ENCODE peak calls at places on chromosomes 5 and 9, in four cellular contexts. X is coronary artery, D is fibroblast of villous mesenchyme, K is fibroblast of lung. U is an unnamed sample.
A peak's percentile ranks its signal among the peaks of the same experiment; 100 is the strongest.

GRCh38 chr9:96655198-96655851 is at the start of gene PRXL2C:
- DNase-seq in X (peak; percentile 91), D (peak; percentile 79), K (peak; percentile 65), U (no peak)

GRCh38 chr5:131221888-131222287 is 42.0 kb upstream of the CDC42SE2 start:
- DNase-seq in X (no peak), D (peak; percentile 39), K (peak; percentile 29), U (no peak)

GRCh38 chr9:92180669-92181181 is 65.5 kb upstream of the SPTLC1 start:
- DNase-seq in X (peak; percentile 58), D (peak; percentile 84), K (peak; percentile 87), U (peak; percentile 57)

GRCh38 chr9:21155501-21155900 is 11.0 kb downstream of the IFNA21 start:
- DNase-seq in X (no peak), D (no peak), K (no peak), U (no peak)

GRCh38 chr5:60844429-60844890 is 391 bp upstream of the ELOVL7 start:
- DNase-seq in X (no peak), D (peak; percentile 10), K (peak; percentile 27), U (no peak)

GRCh38 chr5:109865636-109866035 is 175.9 kb downstream of the MAN2A1 start:
- DNase-seq in X (no peak), D (peak; percentile 90), K (peak; percentile 96), U (peak; percentile 72)

GRCh38 chr5:37005252-37005651 is 128.7 kb downstream of the NIPBL start:
- DNase-seq in X (no peak), D (peak; percentile 51), K (peak; percentile 10), U (no peak)

GRCh38 chr9:90611121-90611520 is 31.5 kb downstream of the DIRAS2 start:
- DNase-seq in X (no peak), D (no peak), K (no peak), U (no peak)

GRCh38 chr5:129622531-129622930 is 125.4 kb upstream of the MINAR2 start:
- DNase-seq in X (no peak), D (no peak), K (no peak), U (no peak)

GRCh38 chr5:2737273-2738155 is 14.0 kb downstream of the IRX2 start:
- DNase-seq in X (peak; percentile 45), D (no peak), K (no peak), U (no peak)

GRCh38 chr9:79817469-79818004 is 245.8 kb downstream of the TLE4 start:
- DNase-seq in X (no peak), D (no peak), K (no peak), U (no peak)

GRCh38 chr5:155753943-155754581 is 572.9 kb upstream of the SGCD start:
- DNase-seq in X (no peak), D (no peak), K (no peak), U (no peak)

GRCh38 chr9:133334161-133334560 is 1.8 kb downstream of the SURF6 start:
- DNase-seq in X (no peak), D (no peak), K (no peak), U (no peak)

GRCh38 chr5:153659337-153659736 is 168.9 kb downstream of the GRIA1 start:
- DNase-seq in X (no peak), D (peak; percentile 88), K (peak; percentile 77), U (peak; percentile 40)

GRCh38 chr9:114779352-114779845 is 26.4 kb downstream of the TNFSF15 start:
- DNase-seq in X (no peak), D (no peak), K (no peak), U (no peak)

GRCh38 chr5:57488308-57488955 is 5.8 kb upstream of the ACTBL2 start:
- DNase-seq in X (no peak), D (peak; percentile 91), K (peak; percentile 67), U (no peak)

GRCh38 chr9:123542435-123543225 is 186.6 kb downstream of the CRB2 start:
- DNase-seq in X (no peak), D (no peak), K (no peak), U (no peak)

GRCh38 chr5:90709323-90710148 is 150.9 kb downstream of the ADGRV1 start:
- DNase-seq in X (no peak), D (peak; percentile 33), K (peak; percentile 40), U (no peak)

GRCh38 chr5:761854-762685 is 22.5 kb downstream of the ZDHHC11B start:
- DNase-seq in X (peak; percentile 76), D (no peak), K (no peak), U (no peak)

GRCh38 chr5:132501961-132502931 is 11.7 kb upstream of the IRF1 start:
- DNase-seq in X (no peak), D (no peak), K (no peak), U (no peak)

GRCh38 chr9:130328349-130328801 is 62.8 kb downstream of the HMCN2 start:
- DNase-seq in X (no peak), D (peak; percentile 93), K (peak; percentile 81), U (no peak)

GRCh38 chr5:112467467-112467866 is 48.4 kb upstream of the EPB41L4A start:
- DNase-seq in X (no peak), D (no peak), K (no peak), U (no peak)

GRCh38 chr5:149464796-149465489 is 85.9 kb upstream of the IL17B start:
- DNase-seq in X (no peak), D (peak; percentile 74), K (peak; percentile 70), U (no peak)

GRCh38 chr5:53403758-53404157 is 76.7 kb upstream of the FST start:
- DNase-seq in X (no peak), D (no peak), K (peak; percentile 54), U (no peak)

GRCh38 chr9:108093773-108094675 is 604.5 kb upstream of the KLF4 start:
- DNase-seq in X (no peak), D (no peak), K (peak; percentile 30), U (no peak)

GRCh38 chr5:52388349-52388748 is 399.4 kb upstream of the ITGA1 start:
- DNase-seq in X (no peak), D (no peak), K (no peak), U (no peak)

GRCh38 chr9:16515879-16516289 is 354.6 kb downstream of the BNC2 start:
- DNase-seq in X (no peak), D (peak; percentile 83), K (peak; percentile 92), U (no peak)

GRCh38 chr5:163260961-163261360 is 176.4 kb upstream of the CCNG1 start:
- DNase-seq in X (no peak), D (no peak), K (no peak), U (no peak)

GRCh38 chr5:162256711-162257110 is 189.1 kb downstream of the GABRG2 start:
- DNase-seq in X (no peak), D (no peak), K (no peak), U (no peak)

GRCh38 chr5:171337207-171337562 is 28.1 kb downstream of the TLX3 start:
- DNase-seq in X (no peak), D (no peak), K (no peak), U (no peak)
- TF ChIP-seq CTCF in X (no peak), D (no peak), K (no peak), U (no peak)

DNA sequence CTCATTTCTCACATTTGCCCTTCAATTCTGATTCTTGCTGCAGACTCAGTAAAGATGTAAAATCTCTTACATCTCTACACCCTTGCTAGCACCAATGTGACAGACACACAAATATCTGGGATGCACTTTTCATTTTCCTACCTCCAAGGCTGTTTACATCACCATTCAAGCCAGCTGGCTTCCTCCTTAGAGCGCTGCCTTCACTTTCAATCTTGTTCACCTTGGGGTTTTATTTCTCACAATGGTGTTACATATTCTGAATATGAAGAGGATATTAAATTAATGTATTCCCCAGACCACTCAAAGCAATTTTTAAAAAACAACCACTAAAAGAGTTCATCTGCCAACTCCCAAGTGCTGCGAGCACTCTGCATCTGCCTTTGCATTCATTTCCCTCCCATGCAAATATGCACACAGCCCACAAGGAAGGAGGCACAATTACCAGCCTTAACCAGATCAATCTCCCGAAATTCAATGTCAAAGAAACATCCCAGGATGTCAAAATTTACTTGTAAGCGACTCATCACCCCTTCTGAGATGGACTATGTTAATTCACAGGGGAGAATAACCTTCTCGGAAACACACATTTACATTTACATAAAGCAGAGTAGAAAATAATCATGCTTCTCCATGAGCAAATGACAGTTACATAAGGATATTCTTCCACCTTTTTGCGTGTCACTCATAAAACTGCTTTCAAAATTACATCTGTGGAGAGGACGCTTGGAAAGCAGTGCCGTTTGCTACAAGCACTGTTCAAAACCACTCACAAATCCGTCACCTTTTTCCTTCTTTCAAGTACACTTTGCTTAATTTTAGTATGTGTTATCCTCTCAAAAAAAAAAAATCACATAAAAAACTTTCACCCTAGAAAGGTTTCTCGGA is 164.1 kb downstream of the ENC1 start:
- DNase-seq in X (no peak), D (no peak), K (no peak), U (no peak)
- H3K4me3 ChIP-seq in X (no peak overlapping the region), D (no peak overlapping the region), K (no peak overlapping the region), U (no peak overlapping the region)

DNA sequence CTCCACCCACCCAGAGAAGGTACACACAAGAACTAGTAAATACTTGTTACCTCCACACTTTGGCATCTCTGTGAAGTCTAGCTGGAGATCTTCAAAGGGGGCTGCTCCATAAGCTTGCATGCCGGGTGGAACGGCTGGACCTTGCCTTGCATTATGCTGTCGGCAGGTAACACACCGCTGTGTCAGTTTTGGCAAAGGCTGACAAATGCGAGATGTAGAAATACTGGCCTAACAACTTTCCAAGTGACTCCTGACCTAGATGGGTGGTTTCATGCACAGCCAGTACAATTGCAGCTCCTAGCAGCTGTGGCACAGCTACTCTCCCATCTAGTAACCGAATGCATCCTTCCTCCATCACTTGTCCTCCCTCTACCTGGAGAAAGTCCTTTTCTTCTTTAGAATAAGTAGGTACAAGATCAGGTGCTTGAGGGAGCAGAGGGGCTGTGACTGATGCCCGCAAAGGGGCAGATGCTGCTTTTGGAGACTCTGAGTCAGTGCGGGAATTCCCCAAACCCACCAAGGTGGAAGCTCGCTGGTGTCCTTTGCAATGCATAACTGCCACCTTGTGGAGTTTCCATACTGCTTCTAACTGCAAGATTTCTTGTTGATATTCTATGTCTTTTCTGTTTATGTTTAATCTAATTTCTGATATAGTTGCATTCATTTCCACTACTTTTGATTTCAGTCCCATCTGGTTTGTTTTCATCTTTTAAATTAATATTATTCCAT is 78.4 kb downstream of the TMEM161B start:
- DNase-seq in X (no peak), D (no peak), K (no peak), U (no peak)
- TF ChIP-seq CTCF in X (no peak), D (no peak), K (no peak), U (no peak)

GRCh38 chr5:38655691-38656090 is 99.2 kb upstream of the LIFR start:
- DNase-seq in X (no peak), D (no peak), K (no peak), U (no peak)

GRCh38 chr5:38657020-38657419 is 100.6 kb upstream of the LIFR start:
- DNase-seq in X (no peak), D (no peak), K (no peak), U (no peak)

GRCh38 chr5:38663276-38663675 is 106.8 kb upstream of the LIFR start:
- DNase-seq in X (no peak), D (no peak), K (no peak), U (no peak)

GRCh38 chr5:38662088-38662487 is 105.6 kb upstream of the LIFR start:
- DNase-seq in X (no peak), D (no peak), K (no peak), U (no peak)

GRCh38 chr5:38660194-38660668 is 103.8 kb upstream of the LIFR start:
- DNase-seq in X (no peak), D (no peak), K (no peak), U (no peak)
- H3K4me3 ChIP-seq in X (no peak overlapping the region), D (no peak overlapping the region), K (no peak overlapping the region), U (no peak overlapping the region)

GRCh38 chr5:95861858-95862561 is 39.5 kb upstream of the GLRX start:
- DNase-seq in X (no peak), D (peak; percentile 89), K (peak; percentile 56), U (no peak)
- TF ChIP-seq CTCF in X (no peak), D (no peak), K (no peak), U (no peak)

GRCh38 chr9:121299125-121299466 is 31.1 kb downstream of the GSN start:
- DNase-seq in X (peak; percentile 77), D (no peak), K (no peak), U (no peak)
- H3K4me3 ChIP-seq in X (peak overlapping the region; percentile 75), D (peak overlapping the region; percentile 54), K (peak overlapping the region; percentile 37), U (peak overlapping the region; percentile 45)

U was measured in AG04449.